ENCODE peak calls at places on chromosomes 16 and 17, in five cellular contexts. One of them, this sample, is unnamed.

GRCh38 chr17:49344914-49345313 is 17.1 kb downstream of the ZNF652 start:
- DNase-seq in A549: no peak
- DNase-seq in uterus: no peak
- DNase-seq in sigmoid colon: no peak
- DNase-seq in adrenal gland: no peak
- DNase-seq in this sample: no peak

GRCh38 chr17:8455660-8456059 is 20.0 kb downstream of the NDEL1 start:
- DNase-seq in uterus: no peak
- DNase-seq in adrenal gland: no peak
- DNase-seq in sigmoid colon: no peak
- DNase-seq in A549: no peak
- DNase-seq in this sample: no peak

GRCh38 chr17:35519442-35519841 is 18.0 kb downstream of the SLFN12L start:
- DNase-seq in sigmoid colon: no peak
- DNase-seq in uterus: no peak
- DNase-seq in adrenal gland: no peak
- DNase-seq in A549: no peak
- DNase-seq in this sample: no peak

GRCh38 chr16:72234372-72234771 is 62.4 kb upstream of the PMFBP1 start:
- DNase-seq in A549: no peak
- DNase-seq in uterus: no peak
- DNase-seq in adrenal gland: no peak
- DNase-seq in sigmoid colon: no peak
- DNase-seq in this sample: no peak

GRCh38 chr17:2070241-2071023 is 15.5 kb downstream of the HIC1 start:
- DNase-seq in uterus: peak
- DNase-seq in A549: no peak
- DNase-seq in adrenal gland: no peak
- DNase-seq in sigmoid colon: no peak
- DNase-seq in this sample: no peak

GRCh38 chr17:9935408-9935807 is 30.3 kb upstream of the RCVRN start:
- DNase-seq in uterus: no peak
- DNase-seq in adrenal gland: no peak
- DNase-seq in sigmoid colon: no peak
- DNase-seq in A549: no peak
- DNase-seq in this sample: no peak

GRCh38 chr16:16062023-16062932 is 112.9 kb downstream of the ABCC1 start:
- DNase-seq in adrenal gland: no peak
- DNase-seq in A549: no peak
- DNase-seq in uterus: no peak
- DNase-seq in sigmoid colon: peak
- DNase-seq in this sample: no peak

GRCh38 chr16:65071371-65072311 is 50.2 kb downstream of the CDH11 start:
- DNase-seq in A549: no peak
- DNase-seq in uterus: peak
- DNase-seq in sigmoid colon: peak
- DNase-seq in adrenal gland: peak
- DNase-seq in this sample: no peak

GRCh38 chr16:81296631-81297030 is 18.1 kb upstream of the GAN start:
- DNase-seq in sigmoid colon: no peak
- DNase-seq in uterus: no peak
- DNase-seq in A549: no peak
- DNase-seq in adrenal gland: no peak
- DNase-seq in this sample: no peak

GRCh38 chr17:59846391-59847165 is 46.2 kb downstream of the TUBD1 start:
- DNase-seq in A549: peak
- DNase-seq in sigmoid colon: peak
- DNase-seq in uterus: peak
- DNase-seq in adrenal gland: peak
- DNase-seq in this sample: no peak

GRCh38 chr17:12078791-12079190 is 58.1 kb downstream of the MAP2K4 start:
- DNase-seq in sigmoid colon: no peak
- DNase-seq in adrenal gland: no peak
- DNase-seq in uterus: no peak
- DNase-seq in A549: no peak
- DNase-seq in this sample: no peak

GRCh38 chr17:40291311-40291710 is 3.6 kb downstream of the CDC6 start:
- DNase-seq in A549: no peak
- DNase-seq in adrenal gland: no peak
- DNase-seq in uterus: no peak
- DNase-seq in sigmoid colon: no peak
- DNase-seq in this sample: no peak

GRCh38 chr16:12716658-12717057 is 87.0 kb downstream of the CPPED1 start:
- DNase-seq in A549: no peak
- DNase-seq in uterus: no peak
- DNase-seq in adrenal gland: peak
- DNase-seq in sigmoid colon: no peak
- DNase-seq in this sample: no peak

GRCh38 chr17:8016632-8017424 is 14.4 kb downstream of the GUCY2D start:
- DNase-seq in uterus: no peak
- DNase-seq in A549: peak
- DNase-seq in sigmoid colon: peak
- DNase-seq in adrenal gland: peak
- DNase-seq in this sample: no peak

GRCh38 chr16:46717692-46718091 is 28.2 kb downstream of the ORC6 start:
- DNase-seq in uterus: no peak
- DNase-seq in A549: no peak
- DNase-seq in sigmoid colon: no peak
- DNase-seq in adrenal gland: no peak
- DNase-seq in this sample: no peak

GRCh38 chr16:12462690-12463646 is 340.7 kb downstream of the CPPED1 start:
- DNase-seq in uterus: no peak
- DNase-seq in adrenal gland: no peak
- DNase-seq in A549: no peak
- DNase-seq in sigmoid colon: no peak
- DNase-seq in this sample: no peak

GRCh38 chr16:49352923-49353322 is 20.7 kb upstream of the C16orf78 start:
- DNase-seq in adrenal gland: no peak
- DNase-seq in A549: peak
- DNase-seq in uterus: no peak
- DNase-seq in sigmoid colon: no peak
- DNase-seq in this sample: no peak

GRCh38 chr17:265726-266125 is 84.3 kb upstream of the DOC2B start:
- DNase-seq in sigmoid colon: peak
- DNase-seq in adrenal gland: peak
- DNase-seq in A549: no peak
- DNase-seq in uterus: peak
- DNase-seq in this sample: no peak

GRCh38 chr16:29883987-29884386 is 15.4 kb downstream of the SEZ6L2 start:
- DNase-seq in A549: no peak
- DNase-seq in adrenal gland: no peak
- DNase-seq in sigmoid colon: no peak
- DNase-seq in uterus: no peak
- DNase-seq in this sample: no peak

GRCh38 chr17:41404024-41404651 is 6.7 kb upstream of the KRT31 start:
- DNase-seq in sigmoid colon: no peak
- DNase-seq in uterus: peak
- DNase-seq in adrenal gland: peak
- DNase-seq in A549: peak
- DNase-seq in this sample: no peak

GRCh38 chr16:66878067-66878466 is 2.2 kb upstream of the PDP2 start:
- DNase-seq in A549: no peak
- DNase-seq in uterus: no peak
- DNase-seq in sigmoid colon: no peak
- DNase-seq in adrenal gland: no peak
- DNase-seq in this sample: no peak

GRCh38 chr16:630815-631405 is at the start of gene WFIKKN1:
- DNase-seq in uterus: peak
- DNase-seq in A549: no peak
- DNase-seq in adrenal gland: peak
- DNase-seq in sigmoid colon: no peak
- DNase-seq in this sample: no peak

GRCh38 chr17:37640016-37640415 is 3.2 kb downstream of the DDX52 start:
- DNase-seq in adrenal gland: no peak
- DNase-seq in uterus: no peak
- DNase-seq in sigmoid colon: no peak
- DNase-seq in A549: no peak
- DNase-seq in this sample: no peak

GRCh38 chr17:77737442-77738265 is 220.8 kb upstream of the TNRC6C start:
- DNase-seq in A549: no peak
- DNase-seq in uterus: no peak
- DNase-seq in sigmoid colon: no peak
- DNase-seq in adrenal gland: no peak
- DNase-seq in this sample: no peak

GRCh38 chr17:76273435-76273921 is 8.3 kb downstream of the UBALD2 start:
- DNase-seq in uterus: no peak
- DNase-seq in A549: no peak
- DNase-seq in adrenal gland: no peak
- DNase-seq in sigmoid colon: no peak
- DNase-seq in this sample: no peak

GRCh38 chr17:17425591-17425990 is 51.2 kb upstream of the MED9 start:
- DNase-seq in adrenal gland: no peak
- DNase-seq in sigmoid colon: no peak
- DNase-seq in A549: no peak
- DNase-seq in uterus: no peak
- DNase-seq in this sample: no peak

GRCh38 chr17:44200478-44201155 is 933 bp upstream of the ATXN7L3 start:
- DNase-seq in adrenal gland: no peak
- DNase-seq in A549: no peak
- DNase-seq in uterus: no peak
- DNase-seq in sigmoid colon: no peak
- DNase-seq in this sample: no peak

GRCh38 chr17:2796164-2797140 is at the start of gene RAP1GAP2:
- DNase-seq in adrenal gland: peak
- DNase-seq in uterus: no peak
- DNase-seq in A549: no peak
- DNase-seq in sigmoid colon: peak
- DNase-seq in this sample: no peak

GRCh38 chr17:55443904-55444303 is 22.3 kb upstream of the MMD start:
- DNase-seq in uterus: no peak
- DNase-seq in A549: no peak
- DNase-seq in sigmoid colon: no peak
- DNase-seq in adrenal gland: no peak
- DNase-seq in this sample: no peak

GRCh38 chr16:72104905-72105304 is 11.3 kb downstream of the DHX38 start:
- DNase-seq in adrenal gland: no peak
- DNase-seq in uterus: no peak
- DNase-seq in sigmoid colon: no peak
- DNase-seq in A549: no peak
- DNase-seq in this sample: no peak

GRCh38 chr17:3039748-3040147 is 23.7 kb downstream of the OR1D5 start:
- DNase-seq in adrenal gland: no peak
- DNase-seq in A549: no peak
- DNase-seq in uterus: no peak
- DNase-seq in sigmoid colon: no peak
- DNase-seq in this sample: no peak

GRCh38 chr17:5747276-5747675 is 163.0 kb upstream of the NLRP1 start:
- DNase-seq in uterus: no peak
- DNase-seq in adrenal gland: no peak
- DNase-seq in A549: no peak
- DNase-seq in sigmoid colon: no peak
- DNase-seq in this sample: no peak
- TF ChIP-seq CTCF in uterus: no peak
- TF ChIP-seq CTCF in adrenal gland: no peak
- TF ChIP-seq CTCF in A549: no peak
- TF ChIP-seq CTCF in sigmoid colon: no peak
- TF ChIP-seq CTCF in this sample: no peak

DNA sequence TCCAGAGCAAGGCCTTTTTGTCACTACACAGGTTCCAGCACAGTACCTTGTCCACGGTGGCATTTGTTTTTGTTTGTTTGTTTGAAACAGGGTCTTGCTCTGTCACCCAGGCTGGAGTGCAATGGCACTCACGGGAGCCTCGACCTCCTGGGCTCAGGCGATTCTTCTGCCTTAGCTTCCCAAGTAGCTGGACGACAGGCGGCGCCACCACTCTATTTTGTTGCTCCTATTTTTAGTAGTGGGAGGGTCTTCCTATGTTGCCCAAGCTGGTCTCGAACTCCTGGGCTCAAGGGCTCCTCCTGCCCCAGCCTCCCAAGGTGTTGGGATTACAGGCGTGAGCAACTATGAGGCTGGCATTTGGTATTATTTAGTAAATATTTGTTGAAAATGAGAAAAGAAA is 10.3 kb downstream of the MRC2 start:
- DNase-seq in sigmoid colon: peak
- DNase-seq in adrenal gland: no peak
- DNase-seq in uterus: no peak
- DNase-seq in A549: no peak
- DNase-seq in this sample: no peak
- TF ChIP-seq CTCF in sigmoid colon: no peak
- TF ChIP-seq CTCF in adrenal gland: no peak
- TF ChIP-seq CTCF in uterus: no peak
- TF ChIP-seq CTCF in A549: no peak
- TF ChIP-seq CTCF in this sample: no peak

DNA sequence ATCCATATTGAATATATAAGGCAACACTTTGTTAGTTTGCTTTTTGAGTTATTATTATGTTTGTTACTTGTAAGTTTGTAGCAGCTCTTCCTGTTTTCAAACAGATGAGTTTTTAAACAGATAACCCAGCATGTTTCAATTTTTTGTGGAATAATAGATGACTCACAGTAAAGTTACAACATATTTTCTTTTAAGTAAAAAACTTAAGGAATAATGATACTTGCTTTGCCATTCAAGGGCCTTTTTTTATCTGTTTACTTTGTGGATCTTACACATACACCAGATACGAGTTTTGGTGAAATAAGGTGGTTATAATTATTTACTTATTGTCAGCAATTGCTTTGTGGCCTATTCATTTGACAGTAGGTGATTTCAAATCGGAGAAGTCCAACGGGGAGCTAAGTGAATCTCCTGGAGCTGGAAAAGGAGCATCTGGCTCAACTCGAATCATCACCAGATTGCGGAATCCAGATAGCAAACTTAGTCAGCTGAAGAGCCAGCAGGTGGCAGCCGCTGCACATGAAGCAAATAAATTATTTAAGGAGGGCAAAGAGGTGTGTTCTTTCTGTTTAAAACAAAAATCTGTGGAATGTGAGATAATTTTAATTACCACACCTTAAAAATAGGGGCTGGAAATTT is 66.3 kb downstream of the BPTF start:
- DNase-seq in uterus: peak
- DNase-seq in A549: peak
- DNase-seq in sigmoid colon: no peak
- DNase-seq in adrenal gland: peak
- DNase-seq in this sample: no peak
- TF ChIP-seq CTCF in uterus: no peak
- TF ChIP-seq CTCF in A549: peak
- TF ChIP-seq CTCF in sigmoid colon: no peak
- TF ChIP-seq CTCF in adrenal gland: peak
- TF ChIP-seq CTCF in this sample: no peak

GRCh38 chr16:10206215-10206614 is 24.0 kb upstream of the GRIN2A start:
- DNase-seq in adrenal gland: no peak
- DNase-seq in sigmoid colon: no peak
- DNase-seq in A549: no peak
- DNase-seq in uterus: no peak
- DNase-seq in this sample: no peak

GRCh38 chr16:10205688-10206087 is 23.5 kb upstream of the GRIN2A start:
- DNase-seq in A549: no peak
- DNase-seq in sigmoid colon: no peak
- DNase-seq in uterus: no peak
- DNase-seq in adrenal gland: no peak
- DNase-seq in this sample: no peak

GRCh38 chr16:10206865-10207264 is 24.6 kb upstream of the GRIN2A start:
- DNase-seq in A549: no peak
- DNase-seq in sigmoid colon: no peak
- DNase-seq in uterus: no peak
- DNase-seq in adrenal gland: no peak
- DNase-seq in this sample: no peak

GRCh38 chr16:10200823-10201571 is 18.8 kb upstream of the GRIN2A start:
- DNase-seq in A549: no peak
- DNase-seq in uterus: no peak
- DNase-seq in adrenal gland: no peak
- DNase-seq in sigmoid colon: no peak
- DNase-seq in this sample: no peak

GRCh38 chr16:10202650-10203049 is 20.4 kb upstream of the GRIN2A start:
- DNase-seq in sigmoid colon: no peak
- DNase-seq in A549: no peak
- DNase-seq in adrenal gland: no peak
- DNase-seq in uterus: no peak
- DNase-seq in this sample: no peak
- TF ChIP-seq CTCF in sigmoid colon: no peak
- TF ChIP-seq CTCF in A549: no peak
- TF ChIP-seq CTCF in adrenal gland: no peak
- TF ChIP-seq CTCF in uterus: no peak
- TF ChIP-seq CTCF in this sample: no peak

This sample was measured in omental fat pad.